ENCODE peak calls at places on chromosome 19, in nine cellular contexts. F is D341Med; W is T-helper 1 cell; S is stimulated activated CD8-positive, alpha-beta memory T cell treated with anti-CD3 and anti-CD28 coated beads, Interleukin-4, amount 100 ng/mL, for 4 hours; A is activated T-cell treated with anti-CD3 and anti-CD28 coated beads for 24 hours; G is sciatic nerve; C is EL; R is WTC11; U is head of caudate nucleus. K is an unnamed sample.

GRCh38 chr19:57317503-57317902 is 2.8 kb upstream of the ZNF543 start:
- DNase-seq in W (no peak), C (no peak), A (no peak), G (no peak), R (peak), S (no peak), F (no peak), U (peak), K (no peak)

GRCh38 chr19:2762783-2763496 is 20.1 kb downstream of the SGTA start:
- DNase-seq in F (no peak), A (no peak), U (no peak), C (no peak), W (no peak), R (no peak), G (no peak), S (no peak), K (no peak)

GRCh38 chr19:20186163-20186562 is 19.1 kb downstream of the ZNF486 start:
- DNase-seq in U (no peak), A (no peak), S (no peak), W (no peak), R (no peak), F (no peak), C (no peak), G (no peak), K (no peak)

GRCh38 chr19:6803036-6803404 is 30.5 kb downstream of the VAV1 start:
- DNase-seq in S (no peak), A (no peak), U (no peak), W (no peak), R (no peak), G (no peak), C (no peak), F (no peak), K (peak)

GRCh38 chr19:19404879-19405860 is at the start of gene GATAD2A:
- DNase-seq in S (peak), R (peak), A (peak), F (peak), W (peak), U (peak), C (peak), G (peak), K (peak)

GRCh38 chr19:15616183-15616582 is 1.2 kb downstream of the CYP4F8 start:
- DNase-seq in C (no peak), U (no peak), W (no peak), G (no peak), S (no peak), F (no peak), R (no peak), A (no peak), K (no peak)

GRCh38 chr19:38653028-38653571 is 5.7 kb downstream of the ACTN4 start:
- DNase-seq in W (no peak), U (no peak), R (no peak), C (no peak), A (no peak), F (no peak), S (no peak), G (no peak), K (no peak)

GRCh38 chr19:35943542-35944301 is 7.5 kb downstream of the LRFN3 start:
- DNase-seq in C (no peak), A (no peak), R (no peak), G (no peak), S (no peak), U (no peak), F (no peak), W (no peak), K (no peak)

GRCh38 chr19:5025027-5025426 is 56.1 kb downstream of the KDM4B start:
- DNase-seq in G (no peak), U (no peak), A (no peak), C (no peak), F (peak), S (no peak), R (no peak), W (no peak), K (no peak)

GRCh38 chr19:7505682-7506384 is 10.1 kb upstream of the ZNF358 start:
- DNase-seq in U (peak), G (peak), R (peak), C (no peak), S (no peak), W (no peak), A (no peak), F (peak), K (no peak)

GRCh38 chr19:53521373-53522202 is 16.4 kb upstream of the ZNF331 start:
- DNase-seq in W (no peak), C (no peak), G (no peak), S (no peak), F (no peak), R (no peak), A (no peak), U (no peak), K (no peak)